ENCODE peak calls at places on chromosome 20, in five cellular contexts. N is left ventricle myocardium inferior, Z is GM12864, F is lower lobe of right lung, S is ovary. H is an unnamed sample.

GRCh38 chr20:59028812-59029211 is 3.3 kb downstream of the ATP5F1E start:
- DNase-seq in Z (no peak), S (no peak), N (no peak), F (no peak), H (no peak)

GRCh38 chr20:3987296-3987695 is 28.1 kb downstream of the RNF24 start:
- DNase-seq in S (no peak), N (no peak), F (no peak), Z (no peak), H (no peak)

GRCh38 chr20:61514805-61515505 is 262.9 kb downstream of the CDH4 start:
- DNase-seq in N (no peak), S (no peak), F (no peak), Z (no peak), H (no peak)

GRCh38 chr20:53933232-53933846 is 137.1 kb downstream of the BCAS1 start:
- DNase-seq in Z (no peak), N (no peak), S (no peak), F (no peak), H (no peak)

GRCh38 chr20:25039697-25040437 is 18.1 kb downstream of the ACSS1 start:
- DNase-seq in N (peak), Z (no peak), S (peak), F (peak), H (peak)

GRCh38 chr20:57746201-57746600 is 36.4 kb upstream of the PMEPA1 start:
- DNase-seq in F (no peak), Z (no peak), S (no peak), N (no peak), H (no peak)

GRCh38 chr20:63519765-63520593 is 586 bp upstream of the PPDPF start:
- DNase-seq in N (peak), Z (no peak), S (peak), F (peak), H (no peak)

GRCh38 chr20:61252601-61253263 is 671 bp downstream of the CDH4 start:
- DNase-seq in Z (no peak), N (no peak), S (no peak), F (no peak), H (no peak)

GRCh38 chr20:3248167-3248992 is 9.4 kb upstream of the SLC4A11 start:
- DNase-seq in N (peak), F (no peak), Z (no peak), S (peak), H (no peak)

GRCh38 chr20:20070871-20071726 is 18.8 kb downstream of the CFAP61 start:
- DNase-seq in Z (no peak), N (no peak), F (no peak), S (no peak), H (no peak)

GRCh38 chr20:57613481-57613921 is 6.7 kb downstream of the ZBP1 start:
- DNase-seq in F (peak), Z (no peak), N (no peak), S (peak), H (no peak)

GRCh38 chr20:21513181-21513663 is 642 bp downstream of the NKX2-2 start:
- DNase-seq in S (no peak), F (peak), Z (no peak), N (no peak), H (no peak)

GRCh38 chr20:61976275-61976649 is 89.4 kb downstream of the TAF4 start:
- DNase-seq in N (no peak), Z (no peak), F (no peak), S (no peak), H (no peak)

GRCh38 chr20:25247100-25247665 is 702 bp upstream of the PYGB start:
- DNase-seq in N (peak), F (peak), S (peak), Z (no peak), H (no peak)

GRCh38 chr20:32893263-32893877 is 34.6 kb downstream of the EFCAB8 start:
- DNase-seq in F (no peak), N (no peak), Z (no peak), S (no peak), H (no peak)

GRCh38 chr20:53786445-53787267 is 193.0 kb upstream of the ZNF217 start:
- DNase-seq in S (no peak), N (no peak), F (no peak), Z (no peak), H (no peak)

GRCh38 chr20:62928246-62928939 is 2.1 kb upstream of the DIDO1 start:
- DNase-seq in N (no peak), Z (no peak), S (no peak), F (peak), H (no peak)

GRCh38 chr20:19327401-19327800 is 115.0 kb downstream of the SLC24A3 start:
- DNase-seq in Z (no peak), N (no peak), S (no peak), F (no peak), H (no peak)

GRCh38 chr20:25284131-25284601 is 36.3 kb downstream of the PYGB start:
- DNase-seq in S (peak), Z (no peak), F (peak), N (no peak), H (no peak)

GRCh38 chr20:32509639-32510066 is 75.5 kb downstream of the NOL4L start:
- DNase-seq in N (no peak), F (no peak), S (no peak), Z (no peak), H (no peak)

GRCh38 chr20:17967595-17968365 is 814 bp downstream of the SNX5 start:
- DNase-seq in F (no peak), N (no peak), S (no peak), Z (no peak), H (no peak)

GRCh38 chr20:58623579-58624473 is 27.3 kb upstream of the STX16 start:
- DNase-seq in F (no peak), N (peak), Z (no peak), S (peak), H (peak)

GRCh38 chr20:16399801-16400200 is 173.4 kb downstream of the KIF16B start:
- DNase-seq in S (no peak), F (no peak), Z (no peak), N (no peak), H (no peak)

GRCh38 chr20:62953839-62954703 is 1.6 kb downstream of the SLC17A9 start:
- DNase-seq in F (peak), Z (peak), S (peak), N (peak), H (no peak)

GRCh38 chr20:57654998-57655811 is 35.0 kb upstream of the ZBP1 start:
- DNase-seq in S (peak), N (no peak), F (peak), Z (no peak), H (no peak)

GRCh38 chr20:19880256-19881079 is 122.4 kb downstream of the RIN2 start:
- DNase-seq in S (no peak), F (no peak), Z (no peak), N (no peak), H (no peak)

GRCh38 chr20:43300887-43301286 is 111.2 kb upstream of the PTPRT start:
- DNase-seq in N (no peak), S (no peak), Z (no peak), F (no peak), H (no peak)

GRCh38 chr20:37922016-37922415 is 19.1 kb downstream of the VSTM2L start:
- DNase-seq in Z (peak), S (no peak), F (no peak), N (no peak), H (no peak)

GRCh38 chr20:60132827-60133549 is 174.8 kb downstream of the CDH26 start:
- DNase-seq in N (no peak), F (no peak), S (no peak), Z (no peak), H (no peak)

GRCh38 chr20:1269850-1270249 is 3.8 kb downstream of the SNPH start:
- DNase-seq in S (no peak), N (no peak), F (no peak), Z (no peak), H (no peak)

DNA sequence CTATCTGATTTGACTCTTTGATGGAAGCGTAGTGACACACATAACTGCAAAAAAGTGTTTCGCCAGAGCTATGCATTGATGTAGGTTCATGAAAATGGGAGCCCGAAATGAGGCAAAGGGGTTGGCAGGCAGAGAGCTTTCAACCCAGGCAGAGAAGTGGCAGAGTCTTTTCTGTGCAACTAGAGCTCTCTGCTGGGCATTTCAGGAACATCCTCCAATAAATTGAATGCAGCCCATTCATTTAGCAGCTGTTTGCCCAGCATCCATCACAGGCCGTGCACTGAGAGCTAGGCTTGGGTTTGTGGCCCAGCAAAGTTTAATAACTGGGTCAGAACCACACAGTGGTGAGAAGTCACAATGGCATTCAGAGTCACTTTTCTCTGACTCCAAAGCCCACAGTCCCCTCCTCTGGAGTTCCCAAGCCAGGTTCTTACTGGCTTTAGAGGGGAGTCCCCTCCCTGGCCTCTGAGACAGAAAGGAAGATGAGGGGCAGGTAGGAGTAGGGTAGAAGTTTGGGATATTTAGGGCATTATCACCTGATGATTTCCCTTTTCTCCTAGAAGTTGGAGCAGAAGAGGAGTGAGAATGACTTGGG is 31.8 kb upstream of the ELMO2 start:
- DNase-seq in F (no peak), S (no peak), N (no peak), Z (no peak), H (peak)
- TF ChIP-seq CTCF in F (peak), S (no peak), N (peak), Z (peak), H (peak)

DNA sequence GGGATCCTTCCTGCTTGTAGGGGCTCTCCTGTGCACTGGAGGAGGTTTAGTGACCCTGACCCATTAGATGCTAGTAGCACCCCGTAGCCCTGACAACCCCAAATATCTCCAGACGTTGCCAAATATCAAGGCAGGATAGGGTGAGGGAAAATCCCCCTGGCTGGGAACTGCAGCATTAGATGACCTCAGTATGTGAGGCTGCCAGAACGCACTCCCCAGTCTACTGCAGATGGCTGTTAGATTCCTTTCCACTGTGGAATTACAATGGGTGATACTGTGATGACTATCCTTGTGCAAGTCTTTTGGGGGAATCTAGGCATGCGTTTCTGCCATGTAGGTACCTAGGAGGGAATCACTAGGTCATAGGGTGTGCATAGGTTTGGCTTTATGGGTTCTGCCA is 226.3 kb upstream of the KCNG1 start:
- DNase-seq in S (no peak), N (no peak), F (no peak), Z (no peak), H (no peak)
- H3K4me3 ChIP-seq in S (no peak), N (no peak), F (no peak), Z (no peak), H (no peak)

GRCh38 chr20:8856668-8857067 is 212.2 kb upstream of the PLCB4 start:
- DNase-seq in S (no peak), F (no peak), Z (no peak), N (no peak), H (no peak)

GRCh38 chr20:8851446-8851845 is 217.4 kb upstream of the PLCB4 start:
- DNase-seq in F (no peak), N (no peak), S (no peak), Z (no peak), H (no peak)

GRCh38 chr20:8855315-8855714 is 213.6 kb upstream of the PLCB4 start:
- DNase-seq in Z (no peak), F (no peak), S (peak), N (peak), H (peak)

GRCh38 chr20:8854566-8854965 is 214.3 kb upstream of the PLCB4 start:
- DNase-seq in Z (no peak), F (peak), N (peak), S (peak), H (no peak)

GRCh38 chr20:8853805-8854338 is 215.0 kb upstream of the PLCB4 start:
- DNase-seq in N (no peak), F (no peak), S (no peak), Z (peak), H (peak)
- TF ChIP-seq CTCF in N (peak), F (peak), S (peak), Z (peak), H (peak)

GRCh38 chr20:48686238-48687096 is 141.3 kb downstream of the PREX1 start:
- DNase-seq in F (no peak), S (no peak), Z (no peak), N (peak), H (no peak)
- H3K4me3 ChIP-seq in F (no peak), S (no peak), Z (no peak), N (no peak), H (no peak)

GRCh38 chr20:48577557-48577956 is 250.2 kb downstream of the PREX1 start:
- DNase-seq in Z (no peak), N (no peak), S (no peak), F (no peak), H (no peak)

GRCh38 chr20:48581167-48581566 is 246.6 kb downstream of the PREX1 start:
- DNase-seq in S (no peak), F (no peak), N (no peak), Z (no peak), H (no peak)

GRCh38 chr20:48582361-48582991 is 245.3 kb downstream of the PREX1 start:
- DNase-seq in F (no peak), S (no peak), Z (no peak), N (no peak), H (no peak)

GRCh38 chr20:48574383-48574782 is 253.4 kb downstream of the PREX1 start:
- DNase-seq in F (no peak), S (no peak), Z (no peak), N (no peak), H (no peak)

DNA sequence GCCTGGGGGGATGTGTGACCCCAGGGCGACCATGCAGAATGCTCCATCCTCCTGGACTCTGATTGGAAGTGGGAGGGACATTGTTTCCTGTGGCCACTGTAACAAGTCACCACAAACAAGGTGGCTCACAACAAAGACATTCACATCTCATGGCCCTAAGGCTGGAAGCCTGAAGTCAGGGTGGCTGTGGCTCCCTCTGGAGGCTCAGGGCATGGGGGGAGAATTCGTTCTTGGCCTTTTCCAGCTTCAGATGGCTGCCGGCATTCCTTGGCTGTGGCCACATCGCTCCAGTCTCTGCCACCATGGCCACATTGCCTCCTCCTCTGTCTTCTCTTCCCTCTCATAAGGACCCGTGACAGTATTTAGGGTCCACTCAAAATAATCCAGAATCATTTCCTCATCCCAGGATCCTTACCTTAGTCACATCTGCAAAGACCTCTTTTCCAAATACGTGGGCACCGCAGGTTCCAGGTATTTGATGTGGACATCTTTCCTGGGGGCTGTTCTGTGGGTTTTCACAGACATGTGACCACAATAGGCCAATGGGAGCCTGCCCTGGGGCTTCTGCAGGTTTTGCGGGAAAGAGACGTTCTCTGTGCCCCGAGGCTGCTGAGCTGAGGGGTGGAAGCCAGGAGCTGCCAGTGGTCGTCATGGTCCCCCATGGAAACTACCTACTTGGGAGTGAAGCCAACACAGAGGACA is 249.3 kb downstream of the PREX1 start:
- DNase-seq in N (no peak), Z (no peak), F (no peak), S (no peak), H (no peak)
- TF ChIP-seq CTCF in N (no peak), Z (no peak), F (no peak), S (no peak), H (no peak)

DNA sequence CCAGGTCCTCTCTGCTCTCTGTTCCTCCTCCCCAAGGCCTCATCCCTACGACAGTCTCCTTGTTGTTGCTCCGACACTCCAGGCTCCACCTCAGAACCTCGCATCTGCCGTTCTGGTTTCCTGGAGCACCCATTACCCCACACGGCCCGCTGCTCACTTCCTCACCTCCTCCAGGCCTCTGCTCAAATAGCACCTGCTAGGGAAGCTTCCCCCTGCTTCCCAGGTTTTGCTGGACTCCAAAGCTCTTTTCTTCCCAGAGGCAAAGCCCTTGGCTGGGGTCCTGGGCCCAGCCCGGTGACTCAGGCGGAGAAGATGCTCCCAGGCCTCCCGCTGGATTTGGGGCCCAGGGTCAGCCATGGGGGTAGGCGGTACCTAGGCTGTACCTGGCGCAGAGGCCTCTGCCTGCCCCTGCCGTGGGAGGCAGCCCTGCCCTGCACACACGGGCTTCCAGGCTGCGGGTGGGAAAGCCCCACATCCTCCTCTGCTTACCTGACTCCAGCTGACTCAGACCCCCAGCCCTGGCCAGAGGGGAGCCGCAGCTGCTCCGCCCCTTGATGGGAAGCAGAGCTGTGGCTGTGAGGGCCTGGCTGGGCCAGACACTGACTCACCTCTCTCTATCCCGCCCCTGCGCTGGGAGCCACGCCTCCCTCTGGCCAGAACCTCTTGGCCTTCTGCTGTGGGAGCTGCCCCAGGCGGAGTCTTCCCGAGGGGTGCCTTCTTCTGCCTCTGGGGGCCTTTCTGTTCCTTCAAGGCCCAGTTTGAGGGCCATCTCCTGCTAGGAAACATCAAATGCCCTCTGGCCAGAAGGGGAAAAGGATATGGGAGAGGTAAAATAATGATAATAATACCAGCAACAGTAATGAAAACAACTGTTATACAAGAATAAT is 130.5 kb downstream of the CEBPB start:
- DNase-seq in N (peak), S (peak), F (peak), Z (no peak), H (peak)
- H3K4me3 ChIP-seq in N (no peak), S (peak), F (peak), Z (no peak), H (peak)

GRCh38 chr20:40535816-40536215 is 153.2 kb downstream of the MAFB start:
- DNase-seq in N (no peak), F (no peak), Z (no peak), S (no peak), H (no peak)

GRCh38 chr20:40536866-40537265 is 152.2 kb downstream of the MAFB start:
- DNase-seq in N (no peak), Z (no peak), S (no peak), F (no peak), H (no peak)

DNA sequence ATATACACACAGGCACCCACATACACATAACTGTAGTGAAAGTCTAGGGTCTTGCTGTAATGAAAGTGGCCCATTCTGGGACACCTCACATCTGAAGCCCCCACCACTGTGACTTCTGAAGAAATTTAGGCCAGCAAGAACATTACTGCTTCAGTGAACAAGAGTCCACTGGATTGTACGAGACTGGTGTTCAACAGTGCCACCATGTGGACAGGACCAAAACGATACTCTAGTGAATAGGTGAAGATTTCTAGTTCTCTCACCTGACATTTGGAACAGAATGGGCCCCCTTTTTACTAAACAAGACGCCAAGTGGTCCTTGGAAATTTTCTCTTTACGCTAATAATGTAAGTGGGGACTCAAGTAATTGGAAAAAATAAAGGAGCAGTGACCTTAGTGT is 156.9 kb downstream of the MAFB start:
- DNase-seq in N (no peak), F (no peak), S (no peak), Z (no peak), H (no peak)
- TF ChIP-seq CTCF in N (no peak), F (peak), S (no peak), Z (peak), H (peak)

DNA sequence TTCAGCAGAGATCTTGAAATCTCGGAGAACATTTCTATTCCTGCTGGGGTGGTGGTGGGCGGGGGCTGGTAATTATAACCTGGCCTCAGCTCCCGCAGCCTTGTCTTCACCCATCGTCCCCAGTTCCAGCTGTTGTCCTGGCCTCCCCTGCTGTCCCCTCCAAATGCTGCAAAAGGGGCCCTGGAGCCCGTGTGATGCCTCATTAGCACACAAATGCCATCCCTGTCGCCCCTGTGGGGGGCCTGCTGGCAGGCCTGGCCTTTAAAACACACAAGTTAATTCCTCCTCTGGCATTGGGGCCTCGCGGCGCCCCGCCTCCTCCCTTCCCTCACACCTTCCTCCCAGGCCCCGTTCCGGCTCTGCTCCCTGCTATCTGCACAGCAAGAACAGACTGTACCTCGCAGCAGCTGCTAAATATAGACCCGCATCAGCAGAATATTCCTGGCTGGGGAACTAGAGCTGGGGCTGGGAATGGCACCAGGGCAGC is 85.7 kb downstream of the CDH22 start:
- DNase-seq in F (no peak), S (peak), N (peak), Z (no peak), H (no peak)
- H3K4me3 ChIP-seq in F (no peak), S (no peak), N (no peak), Z (no peak), H (no peak)